ENCODE peak calls at places on chromosomes 7 and 10, in nine cellular contexts. T, E, V, N, U, A, Q, P and D are unnamed samples. For H3K36me3 and H3K9me3, the result is how much of the 10 kb centered on the place peaks cover.

GRCh38 chr10:43809211-43809930 is 160.7 kb upstream of the ZNF32 start:
- DNase-seq in T (no peak), E (no peak), V (peak), N (no peak), U (no peak), A (no peak), Q (no peak), P (peak), D (no peak)

GRCh38 chr10:85610381-85611092 is 756.1 kb downstream of the GRID1 start:
- DNase-seq in T (no peak), E (no peak), V (peak), N (no peak), U (no peak), A (no peak), Q (no peak), P (no peak), D (no peak)

GRCh38 chr7:24965831-24966708 is 13.9 kb downstream of the OSBPL3 start:
- DNase-seq in T (no peak), E (no peak), V (no peak), N (peak), U (peak), A (peak), Q (peak), P (peak), D (peak)

GRCh38 chr10:70350501-70350900 is 31.9 kb downstream of the LRRC20 start:
- DNase-seq in T (no peak), E (no peak), V (no peak), N (no peak), U (no peak), A (no peak), Q (no peak), P (no peak), D (no peak)

GRCh38 chr10:93072713-93073538 is 767 bp upstream of the CYP26A1 start:
- DNase-seq in T (no peak), E (no peak), V (no peak), N (no peak), U (peak), A (no peak), Q (no peak), P (no peak), D (no peak)

GRCh38 chr10:36621346-36621745 is 504.1 kb upstream of the ANKRD30A start:
- DNase-seq in T (no peak), E (no peak), V (no peak), N (no peak), U (no peak), A (no peak), Q (no peak), P (peak), D (no peak)

GRCh38 chr7:20229652-20230500 is 12.7 kb upstream of the MACC1 start:
- DNase-seq in T (no peak), E (no peak), V (no peak), N (no peak), U (no peak), A (no peak), Q (peak), P (peak), D (no peak)

GRCh38 chr7:35705932-35706461 is 11.1 kb upstream of the HERPUD2 start:
- DNase-seq in T (no peak), E (no peak), V (no peak), N (no peak), U (no peak), A (no peak), Q (no peak), P (no peak), D (no peak)

GRCh38 chr10:86586516-86586915 is 64.9 kb upstream of the WAPL start:
- DNase-seq in T (no peak), E (no peak), V (no peak), N (no peak), U (no peak), A (no peak), Q (no peak), P (peak), D (no peak)

GRCh38 chr10:18279202-18279601 is 139.0 kb downstream of the CACNB2 start:
- DNase-seq in T (no peak), E (no peak), V (no peak), N (no peak), U (no peak), A (no peak), Q (peak), P (no peak), D (no peak)

GRCh38 chr7:33883566-33883965 is 21.8 kb upstream of the BMPER start:
- DNase-seq in T (no peak), E (no peak), V (no peak), N (no peak), U (no peak), A (no peak), Q (no peak), P (peak), D (no peak)

GRCh38 chr10:5748394-5748803 is 63.8 kb downstream of the TASOR2 start:
- DNase-seq in T (no peak), E (no peak), V (no peak), N (no peak), U (peak), A (no peak), Q (no peak), P (no peak), D (no peak)
- H3K36me3 ChIP-seq in T (under half), E (under half), V (half or more), N (half or more), U (under half), A (under half), Q (under half), P (under half), D (under half)

DNA sequence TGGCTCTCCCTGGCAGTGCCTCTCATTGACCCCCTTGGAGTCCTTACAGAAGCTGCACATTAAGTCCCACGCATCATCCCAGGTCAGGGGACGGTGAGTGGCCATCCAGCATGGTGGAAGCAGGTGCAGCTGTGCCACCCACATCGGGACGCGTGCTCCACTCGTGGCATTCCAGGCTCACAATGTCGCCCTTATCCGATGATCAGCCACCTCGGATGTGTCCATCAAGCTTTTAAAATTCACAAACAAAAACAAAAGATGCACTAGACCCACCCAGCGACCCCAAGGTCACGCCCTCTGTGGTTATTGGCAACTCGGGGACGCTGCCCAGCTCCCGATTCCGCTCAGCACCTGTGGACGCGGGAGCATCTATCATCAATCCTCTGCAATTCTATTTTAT is 530.9 kb downstream of the PTPRN2 start:
- DNase-seq in T (no peak), E (no peak), V (peak), N (no peak), U (no peak), A (no peak), Q (no peak), P (no peak), D (no peak)
- H3K9me3 ChIP-seq in T (under half), E (under half), V (under half), N (under half), U (under half), A (under half), Q (under half), P (under half), D (under half)

GRCh38 chr7:27172388-27172774 is 1.7 kb downstream of the HOXA10 start:
- DNase-seq in T (no peak), E (no peak), V (peak), N (no peak), U (no peak), A (no peak), Q (no peak), P (no peak), D (peak)
- H3K4me3 ChIP-seq in T (peak), E (peak), V (peak), N (no peak), U (no peak), A (no peak), Q (no peak), P (peak), D (peak)

DNA sequence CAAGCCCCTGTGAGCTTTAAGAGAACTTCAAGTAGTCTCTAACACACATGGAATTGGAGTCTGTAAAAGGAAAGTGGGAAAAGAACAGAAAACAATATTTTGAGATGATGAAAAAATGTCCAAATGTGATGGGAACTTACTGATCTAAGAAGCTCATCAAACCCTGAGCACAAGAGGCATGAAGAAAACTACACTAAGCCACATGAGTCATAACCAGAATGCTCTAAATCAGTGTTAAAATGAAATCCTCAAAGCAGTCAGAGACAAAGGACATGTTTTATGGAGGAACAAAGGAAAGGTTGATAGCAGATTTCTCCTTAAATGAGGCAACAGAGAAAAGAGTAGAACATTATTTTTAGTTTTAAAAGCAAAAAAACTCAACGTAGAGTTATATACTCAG is 37.2 kb downstream of the ZNF33A start:
- DNase-seq in T (no peak), E (no peak), V (no peak), N (no peak), U (no peak), A (no peak), Q (no peak), P (no peak), D (no peak)
- H3K36me3 ChIP-seq in T (under half), E (under half), V (under half), N (half or more), U (under half), A (under half), Q (under half), P (half or more), D (under half)

DNA sequence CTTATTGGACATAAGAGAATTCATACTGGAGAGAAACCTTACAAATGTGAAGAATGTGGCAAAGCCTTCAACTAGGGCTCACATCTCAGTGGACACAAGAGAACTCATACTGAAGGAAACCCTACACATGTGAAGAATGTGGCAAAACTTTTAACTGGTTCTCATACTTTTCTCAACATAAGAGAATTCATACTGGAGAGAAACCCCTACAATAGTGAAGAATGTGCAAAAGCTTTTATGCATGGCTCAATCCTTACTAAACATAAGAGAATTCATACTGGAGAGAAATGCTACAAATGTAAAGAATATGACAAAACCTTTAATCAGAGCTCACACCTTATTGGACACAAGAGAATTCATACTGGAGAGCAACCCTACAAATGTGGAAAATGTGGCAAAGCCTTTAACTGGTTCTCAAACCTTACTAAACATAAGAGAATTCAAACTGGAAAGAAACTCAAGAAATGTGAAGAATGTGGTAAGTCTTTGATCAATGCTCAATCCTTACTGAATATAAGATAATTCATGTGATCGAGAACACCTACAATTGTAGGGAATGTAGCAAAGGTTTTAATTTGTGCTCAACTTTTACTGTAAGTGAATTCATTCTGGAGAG is 121.8 kb upstream of the ZNF722 start:
- DNase-seq in T (no peak), E (no peak), V (no peak), N (no peak), U (no peak), A (no peak), Q (no peak), P (no peak), D (no peak)
- H3K9me3 ChIP-seq in T (under half), E (under half), V (under half), N (under half), U (half or more), A (under half), Q (under half), P (half or more), D (under half)

GRCh38 chr10:29763396-29763795 is 128.6 kb upstream of the SVIL start:
- DNase-seq in T (no peak), E (no peak), V (no peak), N (no peak), U (no peak), A (no peak), Q (no peak), P (no peak), D (no peak)

GRCh38 chr10:29761916-29762315 is 127.1 kb upstream of the SVIL start:
- DNase-seq in T (peak), E (no peak), V (no peak), N (no peak), U (no peak), A (no peak), Q (no peak), P (no peak), D (no peak)

GRCh38 chr10:29757551-29758297 is 123.0 kb upstream of the SVIL start:
- DNase-seq in T (peak), E (no peak), V (no peak), N (no peak), U (no peak), A (peak), Q (peak), P (peak), D (no peak)

GRCh38 chr10:29756476-29756875 is 121.7 kb upstream of the SVIL start:
- DNase-seq in T (no peak), E (no peak), V (no peak), N (no peak), U (no peak), A (no peak), Q (no peak), P (no peak), D (no peak)

GRCh38 chr10:29760139-29760538 is 125.4 kb upstream of the SVIL start:
- DNase-seq in T (no peak), E (no peak), V (no peak), N (no peak), U (no peak), A (no peak), Q (no peak), P (no peak), D (no peak)
- H3K4me3 ChIP-seq in T (no peak), E (no peak), V (no peak), N (no peak), U (no peak), A (no peak), Q (no peak), P (no peak), D (no peak)

GRCh38 chr7:75881436-75882095 is 2.7 kb downstream of the RHBDD2 start:
- DNase-seq in T (no peak), E (no peak), V (no peak), N (no peak), U (peak), A (no peak), Q (no peak), P (no peak), D (no peak)
- H3K36me3 ChIP-seq in T (under half), E (under half), V (half or more), N (half or more), U (under half), A (under half), Q (under half), P (under half), D (under half)

GRCh38 chr10:133520193-133520738 is 6.9 kb upstream of the CYP2E1 start:
- DNase-seq in T (peak), E (peak), V (peak), N (peak), U (peak), A (peak), Q (peak), P (peak), D (peak)

GRCh38 chr10:133511907-133512528 is 15.1 kb upstream of the CYP2E1 start:
- DNase-seq in T (no peak), E (no peak), V (no peak), N (no peak), U (no peak), A (no peak), Q (no peak), P (no peak), D (no peak)

GRCh38 chr10:133516072-133516471 is 11.1 kb upstream of the CYP2E1 start:
- DNase-seq in T (no peak), E (no peak), V (no peak), N (no peak), U (no peak), A (no peak), Q (no peak), P (no peak), D (no peak)

GRCh38 chr10:133511408-133511807 is 15.8 kb upstream of the CYP2E1 start:
- DNase-seq in T (no peak), E (no peak), V (no peak), N (no peak), U (no peak), A (no peak), Q (no peak), P (no peak), D (no peak)

DNA sequence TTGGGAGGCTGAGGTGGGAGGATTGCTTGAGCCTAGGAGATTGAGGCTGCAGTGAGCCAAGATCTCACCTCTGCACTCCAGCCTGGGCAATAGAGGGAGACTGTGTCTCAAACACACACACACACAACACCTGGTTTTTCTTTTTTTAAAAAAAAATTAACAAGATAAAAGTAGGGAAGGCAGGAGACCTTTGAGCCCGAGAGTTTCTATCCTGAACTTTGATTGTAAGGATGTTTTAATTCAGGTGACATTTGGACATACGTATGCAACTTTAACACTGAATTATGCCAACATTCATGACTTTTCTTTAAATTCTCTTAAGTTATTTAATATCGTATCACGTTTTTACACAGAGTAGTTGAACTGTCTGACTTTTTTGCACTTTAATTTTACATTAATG is 11.7 kb upstream of the CYP2E1 start:
- DNase-seq in T (no peak), E (no peak), V (no peak), N (no peak), U (no peak), A (no peak), Q (no peak), P (no peak), D (no peak)
- H3K9me3 ChIP-seq in T (under half), E (under half), V (under half), N (under half), U (under half), A (under half), Q (under half), P (under half), D (under half)

GRCh38 chr10:102657451-102657850 is 13.2 kb downstream of the TRIM8 start:
- DNase-seq in T (no peak), E (no peak), V (no peak), N (no peak), U (no peak), A (no peak), Q (no peak), P (no peak), D (no peak)
- H3K4me3 ChIP-seq in T (no peak), E (no peak), V (no peak), N (no peak), U (no peak), A (no peak), Q (no peak), P (no peak), D (no peak)